ENCODE peak calls at places on chromosomes 11 and 22, in seven cellular contexts. P is neural crest cell; J is Jurkat, Clone E6-1; S is NCI-H187; N is LoVo; H is CD4-positive, alpha-beta T cell; O is activated T-cell treated with anti-CD3 and anti-CD28 coated beads, Interleukin-2, amount 50 U/mL, for 48 hours. X is an unnamed sample.

GRCh38 chr11:27514558-27514957 is 8.0 kb upstream of the LIN7C start:
- DNase-seq in P (no peak), J (no peak), S (no peak), N (no peak), H (no peak), O (no peak), X (no peak)

GRCh38 chr11:40425168-40425567 is 1034.3 kb downstream of the LRRC4C start:
- DNase-seq in P (no peak), J (no peak), S (no peak), N (no peak), H (no peak), O (no peak), X (peak)

GRCh38 chr11:85718991-85719807 is 33.2 kb upstream of the CCDC89 start:
- DNase-seq in P (peak), J (no peak), S (no peak), N (peak), H (no peak), O (no peak), X (no peak)

GRCh38 chr22:19703869-19704268 is 10.4 kb upstream of the SEPTIN5 start:
- DNase-seq in P (no peak), J (no peak), S (no peak), N (no peak), H (no peak), O (no peak), X (peak)

GRCh38 chr11:128472128-128473110 is 114.9 kb downstream of the ETS1 start:
- DNase-seq in P (no peak), J (no peak), S (no peak), N (no peak), H (no peak), O (peak), X (peak)

GRCh38 chr22:42800731-42801536 is 56.1 kb downstream of the ARFGAP3 start:
- DNase-seq in P (no peak), J (no peak), S (peak), N (no peak), H (no peak), O (no peak), X (no peak)

GRCh38 chr22:49825944-49826602 is 1.6 kb downstream of the BRD1 start:
- DNase-seq in P (no peak), J (peak), S (no peak), N (no peak), H (peak), O (peak), X (no peak)

GRCh38 chr11:122754553-122755322 is 83.6 kb upstream of the CRTAM start:
- DNase-seq in P (no peak), J (peak), S (no peak), N (no peak), H (peak), O (peak), X (peak)

GRCh38 chr22:41028841-41029240 is 63.6 kb upstream of the EP300 start:
- DNase-seq in P (no peak), J (no peak), S (no peak), N (no peak), H (no peak), O (no peak), X (no peak)

GRCh38 chr22:49300951-49301397 is 526.7 kb downstream of the BRD1 start:
- DNase-seq in P (no peak), J (no peak), S (no peak), N (no peak), H (no peak), O (no peak), X (no peak)

GRCh38 chr11:25734592-25735211 is 597.2 kb upstream of the ANO3 start:
- DNase-seq in P (no peak), J (peak), S (no peak), N (no peak), H (no peak), O (no peak), X (no peak)

GRCh38 chr11:123430736-123431356 is 777 bp downstream of the GRAMD1B start:
- DNase-seq in P (peak), J (no peak), S (no peak), N (no peak), H (peak), O (peak), X (peak)

GRCh38 chr11:67345247-67345948 is 7.9 kb downstream of the POLD4 start:
- DNase-seq in P (no peak), J (no peak), S (no peak), N (no peak), H (no peak), O (no peak), X (no peak)

GRCh38 chr11:9396310-9396709 is 11.9 kb downstream of the IPO7 start:
- DNase-seq in P (no peak), J (no peak), S (no peak), N (no peak), H (no peak), O (no peak), X (no peak)

GRCh38 chr22:21867528-21868266 is at the start of gene MAPK1:
- DNase-seq in P (peak), J (peak), S (peak), N (peak), H (peak), O (peak), X (peak)

GRCh38 chr22:16824718-16825687 is at the start of gene XKR3:
- DNase-seq in P (no peak), J (peak), S (no peak), N (peak), H (no peak), O (no peak), X (peak)

GRCh38 chr11:43554148-43554473 is 126.4 kb upstream of the HSD17B12 start:
- DNase-seq in P (no peak), J (no peak), S (no peak), N (no peak), H (no peak), O (no peak), X (no peak)

GRCh38 chr11:10902301-10902700 is 44.4 kb upstream of the ZBED5 start:
- DNase-seq in P (no peak), J (no peak), S (no peak), N (no peak), H (no peak), O (no peak), X (no peak)

GRCh38 chr11:122153746-122154145 is 37.7 kb upstream of the BLID start:
- DNase-seq in P (no peak), J (no peak), S (no peak), N (no peak), H (no peak), O (no peak), X (no peak)

GRCh38 chr11:71097506-71098240 is 154.7 kb downstream of the SHANK2 start:
- DNase-seq in P (no peak), J (no peak), S (no peak), N (no peak), H (no peak), O (no peak), X (no peak)

GRCh38 chr11:17479284-17480214 is 2.9 kb upstream of the ABCC8 start:
- DNase-seq in P (peak), J (no peak), S (peak), N (peak), H (no peak), O (no peak), X (no peak)

GRCh38 chr11:19595840-19596751 is 116.5 kb upstream of the NAV2 start:
- DNase-seq in P (no peak), J (no peak), S (no peak), N (no peak), H (no peak), O (no peak), X (no peak)

GRCh38 chr11:33670250-33671011 is 30.2 kb downstream of the C11orf91 start:
- DNase-seq in P (no peak), J (no peak), S (no peak), N (no peak), H (no peak), O (peak), X (no peak)

GRCh38 chr22:38125731-38126344 is 15.4 kb upstream of the BAIAP2L2 start:
- DNase-seq in P (no peak), J (no peak), S (no peak), N (no peak), H (no peak), O (no peak), X (no peak)

GRCh38 chr11:35868491-35868890 is 75.4 kb upstream of the LDLRAD3 start:
- DNase-seq in P (no peak), J (no peak), S (no peak), N (no peak), H (no peak), O (no peak), X (no peak)

GRCh38 chr11:133501643-133502535 is 30.4 kb downstream of the OPCML start:
- DNase-seq in P (no peak), J (no peak), S (no peak), N (no peak), H (no peak), O (no peak), X (no peak)

GRCh38 chr11:113477321-113477720 is 2.1 kb upstream of the DRD2 start:
- DNase-seq in P (no peak), J (no peak), S (peak), N (no peak), H (no peak), O (no peak), X (peak)

GRCh38 chr22:47784367-47784983 is 1022.0 kb downstream of the TBC1D22A start:
- DNase-seq in P (no peak), J (no peak), S (no peak), N (no peak), H (no peak), O (no peak), X (no peak)

GRCh38 chr11:84247931-84248330 is 961.8 kb upstream of the CCDC90B start:
- DNase-seq in P (no peak), J (no peak), S (no peak), N (no peak), H (no peak), O (no peak), X (no peak)

GRCh38 chr22:17847360-17848078 is 73.2 kb upstream of the BID start:
- DNase-seq in P (no peak), J (no peak), S (no peak), N (no peak), H (no peak), O (no peak), X (no peak)

GRCh38 chr11:5343474-5344335 is at the start of gene OR51B5:
- DNase-seq in P (no peak), J (no peak), S (no peak), N (no peak), H (no peak), O (no peak), X (no peak)

X was measured in RPMI8226.